ENCODE peak calls at places on chromosomes 6 and 20, in seven cellular contexts. G is activated T-cell treated with anti-CD3 and anti-CD28 coated beads for 1 hour; T is left ventricle myocardium superior; O is mesendoderm; N is choroid plexus epithelial cell; B is CD8-positive, alpha-beta memory T cell; Z is IMR-90. H is an unnamed sample.

GRCh38 chr6:44696099-44696498 is 308.6 kb downstream of the CDC5L start:
- DNase-seq in G (no peak), O (no peak), B (no peak), N (peak), Z (peak), T (no peak), H (no peak)

GRCh38 chr20:58850693-58851174 is at the start of gene GNAS-AS1:
- DNase-seq in G (peak), T (peak), B (peak), O (peak), N (peak), Z (peak), H (peak)

GRCh38 chr6:132499757-132500156 is 13.2 kb downstream of the STX7 start:
- DNase-seq in N (peak), O (no peak), T (no peak), B (no peak), G (no peak), Z (no peak), H (no peak)

GRCh38 chr20:14288341-14289330 is 48.8 kb downstream of the FLRT3 start:
- DNase-seq in G (no peak), Z (peak), B (no peak), N (peak), T (no peak), O (peak), H (no peak)

GRCh38 chr20:48404598-48404997 is 423.2 kb downstream of the PREX1 start:
- DNase-seq in N (no peak), B (no peak), G (no peak), Z (no peak), O (peak), T (no peak), H (no peak)

GRCh38 chr6:27871919-27872633 is 40.1 kb downstream of the OR2B2 start:
- DNase-seq in T (peak), B (peak), Z (peak), G (peak), N (peak), O (peak), H (peak)

GRCh38 chr20:36399147-36399968 is 93.2 kb downstream of the DLGAP4 start:
- DNase-seq in O (peak), B (no peak), Z (peak), N (peak), G (peak), T (no peak), H (peak)

GRCh38 chr6:15960740-15961629 is 167.9 kb upstream of the MYLIP start:
- DNase-seq in T (peak), B (no peak), O (peak), G (no peak), N (peak), Z (no peak), H (no peak)

GRCh38 chr6:137571854-137572253 is 77.7 kb upstream of the OLIG3 start:
- DNase-seq in O (peak), Z (peak), N (peak), T (no peak), G (peak), B (peak), H (peak)

GRCh38 chr6:166456360-166457156 is 73.8 kb upstream of the MPC1 start:
- DNase-seq in T (no peak), G (no peak), O (peak), N (peak), Z (peak), B (no peak), H (no peak)

GRCh38 chr20:61874421-61875068 is 191.1 kb downstream of the TAF4 start:
- DNase-seq in G (no peak), T (peak), Z (peak), O (peak), B (no peak), N (peak), H (no peak)

GRCh38 chr6:13278991-13279390 is 49.3 kb downstream of the TBC1D7 start:
- DNase-seq in O (no peak), T (no peak), N (no peak), B (no peak), G (no peak), Z (peak), H (no peak)

GRCh38 chr6:158376650-158377081 is 64.4 kb downstream of the TULP4 start:
- DNase-seq in Z (peak), B (no peak), N (no peak), T (no peak), G (no peak), O (no peak), H (no peak)

H was measured in naive B cell.